ENCODE peak calls at places on chromosome 13, in ten cellular contexts. One of them, this sample, is unnamed.
A peak's percentile ranks its signal among the peaks of the same experiment; 100 is the strongest.

GRCh38 chr13:43058836-43059235 is 35.5 kb downstream of the DNAJC15 start:
- DNase-seq in head of caudate nucleus: no peak
- DNase-seq in Panc1: no peak
- DNase-seq in M059J: no peak
- DNase-seq in ovary: no peak
- DNase-seq in lower leg skin: no peak
- DNase-seq in osteocyte: no peak
- DNase-seq in lower lobe of right lung: no peak
- DNase-seq in A673: no peak
- DNase-seq in cardiac fibroblast: no peak
- DNase-seq in this sample: no peak

GRCh38 chr13:50679321-50679720 is 164.2 kb downstream of the DLEU7 start:
- DNase-seq in head of caudate nucleus: no peak
- DNase-seq in Panc1: no peak
- DNase-seq in M059J: peak; percentile 68
- DNase-seq in ovary: no peak
- DNase-seq in lower leg skin: no peak
- DNase-seq in osteocyte: no peak
- DNase-seq in lower lobe of right lung: no peak
- DNase-seq in A673: no peak
- DNase-seq in cardiac fibroblast: peak; percentile 74
- DNase-seq in this sample: peak; percentile 56

GRCh38 chr13:100675660-100676129 is 1.1 kb upstream of the TMTC4 start:
- DNase-seq in head of caudate nucleus: no peak
- DNase-seq in Panc1: no peak
- DNase-seq in M059J: no peak
- DNase-seq in ovary: no peak
- DNase-seq in lower leg skin: no peak
- DNase-seq in osteocyte: no peak
- DNase-seq in lower lobe of right lung: no peak
- DNase-seq in A673: no peak
- DNase-seq in cardiac fibroblast: no peak
- DNase-seq in this sample: no peak

GRCh38 chr13:23372264-23372905 is 61.1 kb downstream of the SACS start:
- DNase-seq in head of caudate nucleus: no peak
- DNase-seq in Panc1: no peak
- DNase-seq in M059J: peak; percentile 46
- DNase-seq in ovary: no peak
- DNase-seq in lower leg skin: no peak
- DNase-seq in osteocyte: peak; percentile 2
- DNase-seq in lower lobe of right lung: no peak
- DNase-seq in A673: no peak
- DNase-seq in cardiac fibroblast: peak; percentile 67
- DNase-seq in this sample: peak; percentile 67

GRCh38 chr13:75639426-75639825 is 3.3 kb downstream of the LMO7 start:
- DNase-seq in head of caudate nucleus: no peak
- DNase-seq in Panc1: no peak
- DNase-seq in M059J: no peak
- DNase-seq in ovary: no peak
- DNase-seq in lower leg skin: no peak
- DNase-seq in osteocyte: no peak
- DNase-seq in lower lobe of right lung: no peak
- DNase-seq in A673: no peak
- DNase-seq in cardiac fibroblast: no peak
- DNase-seq in this sample: no peak

GRCh38 chr13:98534821-98535220 is 42.1 kb downstream of the STK24 start:
- DNase-seq in head of caudate nucleus: no peak
- DNase-seq in Panc1: no peak
- DNase-seq in M059J: no peak
- DNase-seq in ovary: no peak
- DNase-seq in lower leg skin: no peak
- DNase-seq in osteocyte: no peak
- DNase-seq in lower lobe of right lung: no peak
- DNase-seq in A673: no peak
- DNase-seq in cardiac fibroblast: no peak
- DNase-seq in this sample: no peak

GRCh38 chr13:74290324-74290773 is 156.1 kb upstream of the KLF12 start:
- DNase-seq in head of caudate nucleus: no peak
- DNase-seq in Panc1: no peak
- DNase-seq in M059J: peak; percentile 96
- DNase-seq in ovary: peak; percentile 42
- DNase-seq in lower leg skin: peak; percentile 21
- DNase-seq in osteocyte: no peak
- DNase-seq in lower lobe of right lung: no peak
- DNase-seq in A673: peak; percentile 57
- DNase-seq in cardiac fibroblast: peak; percentile 87
- DNase-seq in this sample: peak; percentile 52

GRCh38 chr13:114069376-114070097 is 62.9 kb downstream of the RASA3 start:
- DNase-seq in head of caudate nucleus: peak; percentile 4
- DNase-seq in Panc1: no peak
- DNase-seq in M059J: no peak
- DNase-seq in ovary: no peak
- DNase-seq in lower leg skin: no peak
- DNase-seq in osteocyte: no peak
- DNase-seq in lower lobe of right lung: no peak
- DNase-seq in A673: no peak
- DNase-seq in cardiac fibroblast: no peak
- DNase-seq in this sample: no peak

GRCh38 chr13:41833851-41834250 is 127.1 kb downstream of the VWA8 start:
- DNase-seq in head of caudate nucleus: no peak
- DNase-seq in Panc1: no peak
- DNase-seq in M059J: no peak
- DNase-seq in ovary: no peak
- DNase-seq in lower leg skin: no peak
- DNase-seq in osteocyte: no peak
- DNase-seq in lower lobe of right lung: no peak
- DNase-seq in A673: no peak
- DNase-seq in cardiac fibroblast: peak; percentile 51
- DNase-seq in this sample: peak; percentile 55

GRCh38 chr13:35599385-35599784 is 122.9 kb upstream of the MAB21L1 start:
- DNase-seq in head of caudate nucleus: no peak
- DNase-seq in Panc1: no peak
- DNase-seq in M059J: no peak
- DNase-seq in ovary: no peak
- DNase-seq in lower leg skin: no peak
- DNase-seq in osteocyte: no peak
- DNase-seq in lower lobe of right lung: no peak
- DNase-seq in A673: no peak
- DNase-seq in cardiac fibroblast: peak; percentile 3
- DNase-seq in this sample: no peak

GRCh38 chr13:107209811-107210210 is 641.9 kb upstream of the ARGLU1 start:
- DNase-seq in head of caudate nucleus: no peak
- DNase-seq in Panc1: no peak
- DNase-seq in M059J: no peak
- DNase-seq in ovary: no peak
- DNase-seq in lower leg skin: no peak
- DNase-seq in osteocyte: no peak
- DNase-seq in lower lobe of right lung: no peak
- DNase-seq in A673: no peak
- DNase-seq in cardiac fibroblast: peak; percentile 29
- DNase-seq in this sample: no peak

GRCh38 chr13:50386527-50387123 is 371.4 kb downstream of the KCNRG start:
- DNase-seq in head of caudate nucleus: no peak
- DNase-seq in Panc1: no peak
- DNase-seq in M059J: peak; percentile 44
- DNase-seq in ovary: no peak
- DNase-seq in lower leg skin: no peak
- DNase-seq in osteocyte: no peak
- DNase-seq in lower lobe of right lung: no peak
- DNase-seq in A673: peak; percentile 34
- DNase-seq in cardiac fibroblast: peak; percentile 23
- DNase-seq in this sample: no peak

GRCh38 chr13:30051531-30052060 is 201.2 kb upstream of the UBL3 start:
- DNase-seq in head of caudate nucleus: no peak
- DNase-seq in Panc1: no peak
- DNase-seq in M059J: no peak
- DNase-seq in ovary: no peak
- DNase-seq in lower leg skin: no peak
- DNase-seq in osteocyte: no peak
- DNase-seq in lower lobe of right lung: no peak
- DNase-seq in A673: no peak
- DNase-seq in cardiac fibroblast: no peak
- DNase-seq in this sample: no peak

GRCh38 chr13:76799696-76800095 is 86.5 kb downstream of the KCTD12 start:
- DNase-seq in head of caudate nucleus: no peak
- DNase-seq in Panc1: no peak
- DNase-seq in M059J: peak; percentile 36
- DNase-seq in ovary: no peak
- DNase-seq in lower leg skin: no peak
- DNase-seq in osteocyte: no peak
- DNase-seq in lower lobe of right lung: no peak
- DNase-seq in A673: no peak
- DNase-seq in cardiac fibroblast: peak; percentile 21
- DNase-seq in this sample: peak; percentile 10

GRCh38 chr13:61954092-61954491 is 538.4 kb upstream of the PCDH20 start:
- DNase-seq in head of caudate nucleus: no peak
- DNase-seq in Panc1: peak; percentile 12
- DNase-seq in M059J: peak; percentile 0
- DNase-seq in ovary: no peak
- DNase-seq in lower leg skin: no peak
- DNase-seq in osteocyte: no peak
- DNase-seq in lower lobe of right lung: no peak
- DNase-seq in A673: peak; percentile 67
- DNase-seq in cardiac fibroblast: peak; percentile 13
- DNase-seq in this sample: peak; percentile 45

GRCh38 chr13:76004411-76004810 is 368.3 kb downstream of the LMO7 start:
- DNase-seq in head of caudate nucleus: no peak
- DNase-seq in Panc1: no peak
- DNase-seq in M059J: no peak
- DNase-seq in ovary: no peak
- DNase-seq in lower leg skin: no peak
- DNase-seq in osteocyte: no peak
- DNase-seq in lower lobe of right lung: no peak
- DNase-seq in A673: no peak
- DNase-seq in cardiac fibroblast: peak; percentile 57
- DNase-seq in this sample: no peak

This sample was measured in ELR.